ENCODE peak calls at places on chromosomes 7 and 10, in four cellular contexts. T is H1, V is SK-N-SH, Z is HepG2. W is an unnamed sample.
A peak's percentile ranks its signal among the peaks of the same experiment; 100 is the strongest.

GRCh38 chr7:152115021-152115718 is 89.7 kb downstream of the GALNT11 start:
- DNase-seq in Z (no peak), T (no peak), V (no peak), W (no peak)

GRCh38 chr10:89224697-89225443 is 17.8 kb upstream of the CH25H start:
- DNase-seq in Z (no peak), V (no peak), T (no peak), W (no peak)

GRCh38 chr7:90587766-90588165 is 8.4 kb upstream of the CDK14 start:
- DNase-seq in T (no peak), V (no peak), Z (no peak), W (no peak)

GRCh38 chr10:124002391-124003069 is 90.9 kb downstream of the CHST15 start:
- DNase-seq in Z (no peak), T (no peak), V (peak; percentile 18), W (no peak)

GRCh38 chr10:127983701-127984100 is 76.8 kb downstream of the PTPRE start:
- DNase-seq in Z (no peak), V (no peak), T (no peak), W (no peak)

GRCh38 chr10:130618636-130619035 is 482.4 kb downstream of the GLRX3 start:
- DNase-seq in Z (no peak), T (no peak), V (no peak), W (no peak)

GRCh38 chr10:12465385-12466136 is 116.2 kb downstream of the CAMK1D start:
- DNase-seq in T (no peak), Z (no peak), V (no peak), W (no peak)

GRCh38 chr7:45192546-45193177 is 35.1 kb downstream of the RAMP3 start:
- DNase-seq in V (no peak), T (no peak), Z (no peak), W (no peak)

GRCh38 chr7:140996-141395 is 51.4 kb upstream of the FAM20C start:
- DNase-seq in Z (no peak), T (no peak), V (no peak), W (no peak)

GRCh38 chr10:36612436-36612835 is 513.0 kb upstream of the ANKRD30A start:
- DNase-seq in V (no peak), T (peak; percentile 49), Z (no peak), W (no peak)

GRCh38 chr7:44982535-44982923 is 3.7 kb upstream of the MYO1G start:
- DNase-seq in T (no peak), V (no peak), Z (no peak), W (no peak)

DNA sequence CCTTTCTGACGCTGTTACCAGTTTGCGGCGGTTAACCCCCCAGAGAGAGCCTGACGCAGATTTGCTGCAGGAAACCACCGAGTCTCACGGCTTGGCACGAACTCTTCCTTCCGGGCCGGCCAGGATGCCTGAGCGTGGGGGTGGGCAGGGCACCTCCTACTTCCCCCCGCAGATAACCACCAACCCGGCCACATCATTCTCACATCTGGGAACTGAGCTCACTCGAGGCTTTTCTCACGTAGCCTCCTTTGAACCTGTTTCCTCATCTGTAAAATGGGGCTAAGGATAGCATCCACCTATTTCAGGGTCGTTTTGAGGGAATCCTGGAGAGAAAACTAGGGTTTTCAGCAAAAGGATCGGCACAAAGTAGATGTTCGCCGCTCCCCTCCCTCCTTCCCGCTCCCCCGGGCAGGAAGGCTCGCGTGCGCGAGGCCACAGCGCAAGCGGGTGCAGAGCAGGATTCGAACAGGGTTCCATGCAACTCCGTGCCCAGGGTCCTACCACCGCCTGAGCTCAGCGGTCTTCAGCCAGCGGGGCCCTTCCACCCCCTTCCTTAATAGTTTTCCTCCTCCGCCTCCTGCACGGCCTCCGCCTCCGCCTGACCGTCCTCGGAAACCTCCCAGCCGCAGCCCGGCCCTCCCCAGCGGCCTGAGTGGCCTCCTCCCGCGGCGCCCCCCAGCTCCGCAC is 23.7 kb downstream of the DDIT4 start:
- DNase-seq in Z (no peak), T (no peak), V (no peak), W (no peak)
- TF ChIP-seq POLR2AphosphoS5 in Z (no peak), T (peak; percentile 12), V (no peak), W (peak; percentile 89)

GRCh38 chr7:77696643-77697534 is 630 bp downstream of the RSBN1L start:
- DNase-seq in T (no peak), Z (peak; percentile 59), V (peak; percentile 89), W (no peak)
- TF ChIP-seq TAF1 in T (peak; percentile 18), Z (peak; percentile 51), V (no peak), W (no peak)

DNA sequence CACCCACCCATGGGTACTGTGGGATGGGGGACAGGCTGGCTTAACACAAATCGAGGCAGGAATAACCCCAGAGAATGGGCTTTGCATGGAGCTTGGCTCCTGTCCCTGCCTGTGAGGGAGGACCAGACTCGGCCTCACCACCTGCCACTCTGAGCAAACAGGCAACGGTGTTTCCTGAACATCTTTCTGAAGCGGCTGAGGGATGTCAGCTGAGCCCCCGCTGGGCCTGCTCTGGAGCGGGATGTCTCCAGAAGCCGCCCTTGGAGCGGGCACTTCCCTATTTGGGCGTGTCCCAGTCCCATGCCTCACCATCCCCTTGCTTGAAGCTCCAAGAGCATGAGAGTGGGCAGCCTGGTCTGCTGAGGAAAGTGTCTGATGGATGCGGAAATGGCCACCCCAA is 10.2 kb downstream of the ALKBH4 start:
- DNase-seq in V (no peak), T (no peak), Z (no peak), W (no peak)
- TF ChIP-seq POLR2AphosphoS5 in V (no peak), T (no peak), Z (no peak), W (no peak)

GRCh38 chr7:131026297-131027003 is 292.4 kb upstream of the KLF14 start:
- DNase-seq in Z (no peak), T (no peak), V (no peak), W (no peak)
- TF ChIP-seq TAF1 in Z (no peak), T (no peak), V (no peak), W (no peak)

DNA sequence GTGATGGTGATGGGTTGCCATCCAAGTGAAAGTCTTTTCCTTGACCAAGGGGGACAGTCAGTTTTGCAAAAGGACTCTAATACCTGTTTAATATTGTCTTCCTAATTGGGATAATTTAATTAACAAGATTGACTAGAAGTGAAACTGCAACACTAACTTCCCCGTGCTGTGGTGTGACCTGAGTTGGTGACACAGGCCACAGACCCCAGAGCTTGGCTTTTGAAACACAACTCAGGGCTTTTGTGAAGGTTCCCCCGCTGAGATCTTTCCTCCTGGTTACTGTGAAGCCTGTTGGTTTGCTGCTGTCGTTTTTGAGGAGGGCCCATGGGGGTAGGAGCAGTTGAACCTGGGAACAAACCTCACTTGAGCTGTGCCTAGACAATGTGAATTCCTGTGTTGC is 6.9 kb downstream of the PPIF start:
- DNase-seq in V (no peak), Z (no peak), T (no peak), W (no peak)
- TF ChIP-seq POLR2AphosphoS5 in V (no peak), Z (no peak), T (no peak), W (peak; percentile 6)

W was measured in GM12892.